ENCODE peak calls at places on chromosomes 5 and 9, in four cellular contexts. N is HCT116, P is heart left ventricle, M is DMS79 treated with DMSO at 0.1 percent for 48 hours. O is an unnamed sample.

GRCh38 chr5:133918731-133919130 is 49.7 kb downstream of the C5orf15 start:
- DNase-seq in M (no peak), P (no peak), N (no peak), O (no peak)

GRCh38 chr9:91546574-91546973 is 122.9 kb upstream of the NFIL3 start:
- DNase-seq in P (no peak), N (no peak), M (no peak), O (no peak)

GRCh38 chr5:57986746-57987145 is 473.1 kb downstream of the PLK2 start:
- DNase-seq in N (no peak), M (no peak), P (no peak), O (no peak)

GRCh38 chr9:131788851-131789250 is 49.0 kb upstream of the RAPGEF1 start:
- DNase-seq in P (no peak), N (no peak), M (no peak), O (no peak)

GRCh38 chr5:139256820-139257219 is 36.7 kb upstream of the MATR3 start:
- DNase-seq in N (no peak), P (no peak), M (no peak), O (no peak)

GRCh38 chr5:72134226-72134625 is 27.0 kb downstream of the MAP1B start:
- DNase-seq in M (no peak), P (no peak), N (no peak), O (no peak)

GRCh38 chr5:44603496-44604272 is 205.1 kb upstream of the MRPS30 start:
- DNase-seq in M (no peak), N (peak; percentile 0), P (no peak), O (no peak)

GRCh38 chr9:131854334-131854733 is 114.5 kb upstream of the RAPGEF1 start:
- DNase-seq in P (peak; percentile 23), N (no peak), M (no peak), O (no peak)

GRCh38 chr5:95967236-95967635 is 5.6 kb upstream of the ELL2 start:
- DNase-seq in P (no peak), N (no peak), M (no peak), O (no peak)

GRCh38 chr9:86846679-86847078 is 100.6 kb downstream of the GAS1 start:
- DNase-seq in P (no peak), M (no peak), N (no peak), O (no peak)

GRCh38 chr9:4086119-4087088 is 213.5 kb downstream of the GLIS3 start:
- DNase-seq in P (no peak), N (no peak), M (no peak), O (no peak)

GRCh38 chr5:11527994-11528393 is 376.3 kb downstream of the CTNND2 start:
- DNase-seq in M (no peak), P (no peak), N (no peak), O (no peak)

GRCh38 chr9:137492464-137493162 is 33.5 kb upstream of the NSMF start:
- DNase-seq in M (no peak), P (no peak), N (peak; percentile 42), O (no peak)

GRCh38 chr5:850511-851006 is at the start of gene ZDHHC11:
- DNase-seq in P (peak; percentile 77), N (no peak), M (peak; percentile 36), O (peak; percentile 83)

GRCh38 chr9:69744688-69745380 is 15.0 kb downstream of the PTAR1 start:
- DNase-seq in M (no peak), P (no peak), N (no peak), O (no peak)

GRCh38 chr5:108607421-108607820 is 140.3 kb upstream of the FER start:
- DNase-seq in N (no peak), M (no peak), P (no peak), O (no peak)

GRCh38 chr9:98022447-98022846 is 34.1 kb upstream of the NANS start:
- DNase-seq in M (no peak), N (no peak), P (no peak), O (no peak)

GRCh38 chr5:85646036-85646435 is 971.7 kb upstream of the COX7C start:
- DNase-seq in N (no peak), P (no peak), M (no peak), O (no peak)

O was measured in lower lobe of right lung.